ENCODE peak calls at places on chromosomes 4 and X, in six cellular contexts. G is T-helper 9 cell, X is Calu3, D is NCI-H1092, P is RPMI8226, A is caudate nucleus. S is an unnamed sample.

GRCh38 chrX:19879742-19880378 is 7.5 kb downstream of the SH3KBP1 start:
- DNase-seq in G (no peak), D (no peak), A (no peak), X (no peak), P (no peak), S (no peak)

GRCh38 chrX:21225643-21226042 is 148.6 kb upstream of the CNKSR2 start:
- DNase-seq in A (no peak), D (no peak), G (no peak), P (no peak), X (no peak), S (no peak)

GRCh38 chr4:3783691-3784306 is 17.6 kb downstream of the ADRA2C start:
- DNase-seq in P (peak; percentile 32), A (no peak), G (no peak), X (peak; percentile 69), D (no peak), S (no peak)

GRCh38 chr4:8409271-8410065 is 31.1 kb downstream of the ACOX3 start:
- DNase-seq in G (peak; percentile 57), X (no peak), D (no peak), P (no peak), A (no peak), S (peak; percentile 71)

GRCh38 chrX:152530967-152531366 is 79.9 kb upstream of the GABRA3 start:
- DNase-seq in D (no peak), P (no peak), A (no peak), X (no peak), G (no peak), S (no peak)

GRCh38 chr4:17578482-17578891 is 1.5 kb downstream of the LAP3 start:
- DNase-seq in G (no peak), A (no peak), P (peak; percentile 45), D (no peak), X (no peak), S (no peak)

GRCh38 chr4:26075588-26075987 is 161.6 kb downstream of the SMIM20 start:
- DNase-seq in G (no peak), P (no peak), X (no peak), A (no peak), D (no peak), S (no peak)

GRCh38 chrX:8731579-8732395 is at the start of gene ANOS1:
- DNase-seq in X (peak; percentile 44), G (no peak), P (no peak), A (peak; percentile 53), D (no peak), S (no peak)

GRCh38 chrX:40096395-40097091 is 1.2 kb downstream of the BCOR start:
- DNase-seq in X (peak; percentile 45), G (peak; percentile 68), D (no peak), A (peak; percentile 36), P (peak; percentile 54), S (peak; percentile 51)

GRCh38 chr4:8906991-8907595 is 35.5 kb upstream of the HMX1 start:
- DNase-seq in X (no peak), P (no peak), G (no peak), A (no peak), D (no peak), S (no peak)

GRCh38 chr4:20249333-20249732 is 2.4 kb upstream of the SLIT2 start:
- DNase-seq in X (no peak), G (no peak), P (no peak), D (no peak), A (no peak), S (no peak)

GRCh38 chr4:139875456-139875855 is 209.8 kb downstream of the MGST2 start:
- DNase-seq in P (no peak), X (no peak), D (peak; percentile 92), A (no peak), G (no peak), S (no peak)

GRCh38 chr4:65510976-65511375 is 159.3 kb downstream of the EPHA5 start:
- DNase-seq in G (no peak), X (no peak), A (no peak), D (no peak), P (no peak), S (no peak)

GRCh38 chr4:48472794-48473193 is 10.3 kb upstream of the SLC10A4 start:
- DNase-seq in D (no peak), A (no peak), G (no peak), X (no peak), P (no peak), S (no peak)

GRCh38 chrX:47518105-47518504 is 35.1 kb upstream of the ZNF41 start:
- DNase-seq in A (no peak), X (no peak), P (no peak), D (no peak), G (no peak), S (no peak)

GRCh38 chrX:85107407-85107806 is 103.7 kb downstream of the APOOL start:
- DNase-seq in P (no peak), D (no peak), X (no peak), G (no peak), A (no peak), S (no peak)

GRCh38 chr4:153792007-153792892 is 3.4 kb upstream of the SFRP2 start:
- DNase-seq in A (peak; percentile 39), X (no peak), G (no peak), P (peak; percentile 42), D (no peak), S (no peak)

GRCh38 chrX:135425026-135425425 is 3.3 kb downstream of the SMIM10L2A start:
- DNase-seq in X (no peak), D (no peak), A (no peak), G (no peak), P (no peak), S (no peak)

GRCh38 chrX:102976793-102977495 is 39.9 kb downstream of the RAB40AL start:
- DNase-seq in X (no peak), D (no peak), P (peak; percentile 60), G (no peak), A (no peak), S (no peak)

GRCh38 chr4:12881945-12882589 is 602.1 kb downstream of the RAB28 start:
- DNase-seq in G (no peak), A (no peak), X (no peak), D (no peak), P (no peak), S (no peak)

GRCh38 chr4:95267081-95267480 is 281.7 kb downstream of the UNC5C start:
- DNase-seq in X (peak; percentile 11), D (no peak), P (no peak), G (no peak), A (no peak), S (no peak)

GRCh38 chr4:186069734-186070133 is 778 bp downstream of the TLR3 start:
- DNase-seq in G (no peak), A (no peak), X (no peak), P (no peak), D (no peak), S (no peak)

GRCh38 chrX:70456256-70456655 is 11.6 kb downstream of the DLG3 start:
- DNase-seq in X (no peak), P (no peak), D (no peak), G (no peak), A (no peak), S (no peak)

GRCh38 chr4:189974056-189974455 is 33.4 kb downstream of the FRG1 start:
- DNase-seq in X (no peak), D (no peak), P (peak; percentile 35), G (no peak), A (no peak), S (no peak)

GRCh38 chrX:16807548-16807947 is 21.3 kb downstream of the TXLNG start:
- DNase-seq in A (no peak), P (no peak), D (no peak), X (peak; percentile 21), G (no peak), S (no peak)

GRCh38 chrX:38973327-38973726 is 172.1 kb downstream of the MID1IP1 start:
- DNase-seq in D (no peak), X (no peak), G (no peak), P (no peak), A (no peak), S (no peak)

GRCh38 chr4:179867300-179867878 is 2375.8 kb upstream of the TENM3 start:
- DNase-seq in X (peak; percentile 61), G (no peak), A (peak; percentile 33), P (peak; percentile 49), D (peak; percentile 42), S (no peak)

GRCh38 chr4:74098628-74098995 is 383 bp downstream of the CXCL2 start:
- DNase-seq in P (no peak), A (no peak), G (no peak), X (no peak), D (no peak), S (no peak)

GRCh38 chr4:38664704-38665401 is 854 bp downstream of the KLF3 start:
- DNase-seq in G (peak; percentile 43), X (peak; percentile 44), A (peak; percentile 65), P (peak; percentile 62), D (peak; percentile 12), S (peak; percentile 42)

GRCh38 chrX:153494061-153494460 is 719 bp upstream of the BGN start:
- DNase-seq in D (no peak), G (no peak), A (no peak), P (no peak), X (no peak), S (no peak)

GRCh38 chr4:55103224-55103623 is 22.2 kb downstream of the KDR start:
- DNase-seq in G (no peak), D (no peak), A (no peak), P (no peak), X (no peak), S (no peak)

GRCh38 chr4:38831653-38832052 is 25.0 kb downstream of the TLR6 start:
- DNase-seq in A (no peak), X (no peak), P (no peak), D (no peak), G (no peak), S (no peak)

GRCh38 chrX:134162032-134162431 is 75.0 kb upstream of the CCDC160 start:
- DNase-seq in A (no peak), X (no peak), D (no peak), P (no peak), G (no peak), S (no peak)

GRCh38 chrX:153816821-153817220 is 13.5 kb downstream of the PDZD4 start:
- DNase-seq in G (peak; percentile 34), D (no peak), A (no peak), X (no peak), P (peak; percentile 51), S (peak; percentile 36)

GRCh38 chr4:78629991-78630541 is 78.5 kb downstream of the ANXA3 start:
- DNase-seq in X (no peak), D (no peak), P (no peak), G (no peak), A (no peak), S (no peak)

GRCh38 chr4:90181644-90182043 is 54.5 kb downstream of the CCSER1 start:
- DNase-seq in G (no peak), D (no peak), P (no peak), X (no peak), A (no peak), S (no peak)

GRCh38 chr4:88276952-88277710 is 7.2 kb downstream of the PPM1K start:
- DNase-seq in P (no peak), A (no peak), X (no peak), G (no peak), D (no peak), S (no peak)

S was measured in T-cell.